ENCODE peak calls at places on chromosomes 7 and 10, in seven cellular contexts. U, H, Q, K, J, E and Y are unnamed samples. For H3K36me3, the result is how much of the 10 kb centered on the place peaks cover.

GRCh38 chr10:48745662-48746245 is 61.1 kb downstream of the WDFY4 start:
- DNase-seq in K (no peak), J (no peak), U (peak), Q (no peak), H (no peak), E (no peak), Y (no peak)

GRCh38 chr7:86653919-86654659 is 10.4 kb downstream of the GRM3 start:
- DNase-seq in J (no peak), H (no peak), K (no peak), Q (no peak), E (no peak), U (no peak), Y (no peak)

GRCh38 chr10:132554991-132555647 is 17.5 kb downstream of the INPP5A start:
- DNase-seq in E (no peak), U (peak), Q (peak), J (no peak), H (peak), K (peak), Y (no peak)

GRCh38 chr10:7756360-7756992 is 31.3 kb downstream of the KIN start:
- DNase-seq in E (no peak), Q (no peak), U (no peak), J (no peak), K (no peak), H (peak), Y (no peak)

GRCh38 chr7:66558660-66559465 is 69.8 kb upstream of the KCTD7 start:
- DNase-seq in K (no peak), Q (no peak), J (no peak), U (peak), E (no peak), H (peak), Y (no peak)

GRCh38 chr10:48623607-48624132 is 18.8 kb upstream of the ARHGAP22 start:
- DNase-seq in E (no peak), U (no peak), K (no peak), H (no peak), J (no peak), Q (no peak), Y (no peak)

GRCh38 chr7:38306136-38306535 is 32.7 kb upstream of the TARP start:
- DNase-seq in Q (no peak), U (no peak), J (peak), K (no peak), E (no peak), H (no peak), Y (no peak)

GRCh38 chr10:125611756-125612155 is 71.2 kb downstream of the TEX36 start:
- DNase-seq in J (no peak), U (no peak), E (no peak), H (no peak), Q (no peak), K (no peak), Y (no peak)

GRCh38 chr10:66964946-66965345 is 39.1 kb downstream of the LRRTM3 start:
- DNase-seq in U (no peak), K (no peak), J (no peak), H (no peak), Q (no peak), E (no peak), Y (no peak)

GRCh38 chr7:906776-907157 is 30.4 kb downstream of the GET4 start:
- DNase-seq in J (no peak), H (no peak), E (no peak), K (no peak), U (peak), Q (no peak), Y (no peak)

GRCh38 chr10:124130198-124130597 is 36.8 kb upstream of the CHST15 start:
- DNase-seq in Q (no peak), E (no peak), K (no peak), U (no peak), H (no peak), J (no peak), Y (no peak)

GRCh38 chr7:146575903-146576302 is 459.3 kb downstream of the CNTNAP2 start:
- DNase-seq in H (no peak), E (no peak), J (no peak), Q (no peak), U (no peak), K (no peak), Y (no peak)

GRCh38 chr10:34031410-34031809 is 696.9 kb upstream of the NRP1 start:
- DNase-seq in Q (no peak), J (peak), H (peak), U (no peak), E (peak), K (peak), Y (peak)

GRCh38 chr7:151769189-151769821 is 107.6 kb downstream of the PRKAG2 start:
- DNase-seq in E (no peak), K (no peak), Q (no peak), J (no peak), U (peak), H (no peak), Y (no peak)

GRCh38 chr10:71357792-71358265 is 38.8 kb downstream of the SLC29A3 start:
- DNase-seq in J (no peak), E (no peak), H (no peak), K (no peak), U (no peak), Q (no peak), Y (no peak)

GRCh38 chr10:71359364-71360046 is 37.2 kb upstream of the CDH23 start:
- DNase-seq in Q (no peak), K (peak), J (no peak), U (no peak), H (no peak), E (no peak), Y (no peak)

GRCh38 chr10:71355886-71356285 is 36.8 kb downstream of the SLC29A3 start:
- DNase-seq in J (no peak), Q (no peak), E (no peak), U (peak), K (no peak), H (no peak), Y (no peak)

GRCh38 chr10:71361581-71361980 is 35.1 kb upstream of the CDH23 start:
- DNase-seq in E (no peak), K (no peak), Q (no peak), J (no peak), U (peak), H (no peak), Y (no peak)

DNA sequence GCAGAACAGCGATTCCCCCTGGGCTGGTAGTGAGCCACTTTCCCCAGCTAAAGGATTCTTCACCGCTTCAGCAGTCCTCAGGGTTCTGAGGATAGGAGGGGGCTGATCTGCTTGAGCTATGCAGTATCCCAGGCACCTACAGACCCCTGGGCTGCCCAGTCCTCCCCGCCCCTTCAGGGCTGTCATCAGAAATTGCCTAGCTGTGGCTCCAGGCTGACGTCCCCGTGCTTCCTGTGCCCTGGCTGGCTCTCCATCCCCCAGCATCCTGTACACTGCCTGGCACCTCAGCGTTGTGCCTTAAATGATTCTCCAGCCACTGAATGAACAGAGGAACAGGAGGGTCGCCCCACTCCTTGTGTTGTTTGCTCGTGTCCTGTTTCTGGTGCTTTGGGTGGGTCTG is 38.4 kb upstream of the CDH23 start:
- DNase-seq in U (no peak), Q (no peak), H (no peak), K (no peak), J (no peak), E (no peak), Y (no peak)
- H3K27ac ChIP-seq in U (peak), Q (no peak), H (no peak), K (no peak), J (no peak), E (no peak), Y (no peak)

GRCh38 chr10:43173120-43173519 is 34.9 kb downstream of the CSGALNACT2 start:
- DNase-seq in Q (no peak), J (no peak), U (no peak), E (no peak), H (no peak), K (no peak), Y (no peak)
- H3K36me3 ChIP-seq in Q (under half), J (under half), U (under half), E (under half), H (under half), K (under half), Y (under half)

GRCh38 chr10:4984223-4984622 is 19.4 kb downstream of the AKR1C2 start:
- DNase-seq in U (peak), E (no peak), H (no peak), K (no peak), J (no peak), Q (no peak), Y (no peak)

GRCh38 chr10:4982764-4983226 is 19.6 kb downstream of the AKR1C1 start:
- DNase-seq in Q (no peak), K (no peak), J (no peak), U (no peak), H (no peak), E (peak), Y (no peak)

GRCh38 chr10:4981722-4982471 is 18.7 kb downstream of the AKR1C1 start:
- DNase-seq in H (peak), U (no peak), J (no peak), Q (peak), K (peak), E (peak), Y (peak)

GRCh38 chr10:4984971-4985594 is 18.6 kb downstream of the AKR1C2 start:
- DNase-seq in H (no peak), E (no peak), J (no peak), Q (no peak), U (no peak), K (peak), Y (no peak)

DNA sequence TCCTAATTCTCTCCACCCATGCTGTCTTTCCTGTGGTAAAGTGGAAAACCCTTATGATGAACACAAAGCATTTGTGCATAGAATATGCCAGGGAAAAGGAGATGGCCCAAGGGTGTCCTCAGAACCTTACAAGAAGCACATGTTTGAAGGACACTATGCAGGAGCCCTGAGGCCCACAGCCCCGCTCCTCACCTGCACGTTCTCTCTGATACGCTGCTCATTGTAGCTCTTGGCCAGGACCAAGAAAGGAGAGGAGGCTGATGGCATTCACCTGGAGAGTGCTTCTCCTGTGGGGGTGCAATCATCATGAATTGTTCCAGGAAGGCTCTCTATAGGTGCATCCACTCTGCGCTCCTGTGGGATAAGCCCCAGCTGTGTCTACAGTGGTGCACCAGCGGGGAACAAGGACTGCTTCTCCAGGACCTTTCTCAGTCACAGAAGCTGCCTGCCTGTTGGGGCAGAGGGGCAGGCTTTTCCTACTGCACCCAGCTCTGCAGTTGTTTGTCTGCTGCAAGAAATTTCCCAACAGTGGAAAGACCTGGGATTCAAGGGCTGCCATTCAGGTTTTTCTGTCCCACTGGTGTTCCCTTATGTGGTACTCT is 19.9 kb downstream of the AKR1C2 start:
- DNase-seq in J (no peak), H (no peak), K (no peak), Q (no peak), U (no peak), E (no peak), Y (no peak)
- TF ChIP-seq POLR2A in J (no peak), H (no peak), K (no peak), Q (no peak), U (no peak), E (no peak), Y (no peak)

DNA sequence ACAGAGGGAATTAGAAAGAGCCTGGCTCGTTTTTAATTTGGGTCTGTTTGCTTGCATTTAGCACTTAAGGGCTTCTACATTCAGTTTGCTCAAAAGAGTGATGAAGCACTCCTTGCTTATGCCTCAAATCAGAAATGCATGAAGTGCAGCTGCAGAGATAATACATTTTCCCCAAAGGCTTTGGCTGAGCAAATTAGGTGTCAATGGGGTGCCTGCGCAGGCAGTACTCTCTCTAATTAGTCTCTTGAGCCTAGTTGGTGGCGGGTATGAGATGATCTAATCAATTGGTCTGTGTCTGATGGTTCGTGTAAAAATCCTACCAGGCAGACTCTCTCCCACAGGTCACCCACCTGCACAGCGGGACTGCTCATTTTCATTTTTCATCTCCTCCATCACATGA is 62.5 kb upstream of the FZD1 start:
- DNase-seq in U (no peak), H (no peak), K (no peak), J (no peak), E (no peak), Q (no peak), Y (no peak)
- H3K27ac ChIP-seq in U (no peak), H (no peak), K (no peak), J (no peak), E (no peak), Q (no peak), Y (no peak)